ENCODE peak calls at places on chromosomes 2 and 18, in four cellular contexts. One of them, this sample, is unnamed.

GRCh38 chr2:226423498-226423960 is 376.1 kb downstream of the IRS1 start:
- DNase-seq in KBM-7: peak; percentile 86
- DNase-seq in HTR-8/SVneo: no peak
- DNase-seq in activated T-helper 1 cell treated with anti-CD3 and anti-CD28 coated beads, Interleukin-2, amount 50 U/mL, for 16 hours: peak; percentile 0
- DNase-seq in this sample: peak; percentile 44

GRCh38 chr18:51668632-51669031 is 471.2 kb upstream of the MEX3C start:
- DNase-seq in activated T-helper 1 cell treated with anti-CD3 and anti-CD28 coated beads, Interleukin-2, amount 50 U/mL, for 16 hours: no peak
- DNase-seq in HTR-8/SVneo: no peak
- DNase-seq in KBM-7: no peak
- DNase-seq in this sample: no peak

GRCh38 chr18:79393181-79393598 is 2.5 kb upstream of the NFATC1 start:
- DNase-seq in HTR-8/SVneo: no peak
- DNase-seq in KBM-7: peak; percentile 33
- DNase-seq in activated T-helper 1 cell treated with anti-CD3 and anti-CD28 coated beads, Interleukin-2, amount 50 U/mL, for 16 hours: no peak
- DNase-seq in this sample: peak; percentile 55

GRCh38 chr2:102892693-102893290 is 131.0 kb downstream of the TMEM182 start:
- DNase-seq in KBM-7: no peak
- DNase-seq in HTR-8/SVneo: no peak
- DNase-seq in activated T-helper 1 cell treated with anti-CD3 and anti-CD28 coated beads, Interleukin-2, amount 50 U/mL, for 16 hours: no peak
- DNase-seq in this sample: no peak

GRCh38 chr2:145682536-145683157 is 1162.7 kb upstream of the ZEB2 start:
- DNase-seq in KBM-7: no peak
- DNase-seq in HTR-8/SVneo: no peak
- DNase-seq in activated T-helper 1 cell treated with anti-CD3 and anti-CD28 coated beads, Interleukin-2, amount 50 U/mL, for 16 hours: no peak
- DNase-seq in this sample: no peak

GRCh38 chr2:121210691-121211090 is 74.3 kb downstream of the TFCP2L1 start:
- DNase-seq in KBM-7: no peak
- DNase-seq in activated T-helper 1 cell treated with anti-CD3 and anti-CD28 coated beads, Interleukin-2, amount 50 U/mL, for 16 hours: no peak
- DNase-seq in HTR-8/SVneo: no peak
- DNase-seq in this sample: no peak

GRCh38 chr2:112293636-112294401 is 18.4 kb downstream of the ZC3H6 start:
- DNase-seq in KBM-7: no peak
- DNase-seq in activated T-helper 1 cell treated with anti-CD3 and anti-CD28 coated beads, Interleukin-2, amount 50 U/mL, for 16 hours: no peak
- DNase-seq in HTR-8/SVneo: no peak
- DNase-seq in this sample: no peak

GRCh38 chr18:21112140-21112473 is 494 bp upstream of the ROCK1 start:
- DNase-seq in activated T-helper 1 cell treated with anti-CD3 and anti-CD28 coated beads, Interleukin-2, amount 50 U/mL, for 16 hours: no peak
- DNase-seq in HTR-8/SVneo: no peak
- DNase-seq in KBM-7: no peak
- DNase-seq in this sample: no peak

GRCh38 chr2:204060896-204061640 is 124.5 kb downstream of the ICOS start:
- DNase-seq in activated T-helper 1 cell treated with anti-CD3 and anti-CD28 coated beads, Interleukin-2, amount 50 U/mL, for 16 hours: no peak
- DNase-seq in KBM-7: no peak
- DNase-seq in HTR-8/SVneo: no peak
- DNase-seq in this sample: no peak

GRCh38 chr2:238165288-238165921 is 6.6 kb downstream of the ERFE start:
- DNase-seq in KBM-7: no peak
- DNase-seq in HTR-8/SVneo: no peak
- DNase-seq in activated T-helper 1 cell treated with anti-CD3 and anti-CD28 coated beads, Interleukin-2, amount 50 U/mL, for 16 hours: no peak
- DNase-seq in this sample: no peak

GRCh38 chr2:163659224-163659623 is 76.6 kb downstream of the FIGN start:
- DNase-seq in HTR-8/SVneo: no peak
- DNase-seq in KBM-7: no peak
- DNase-seq in activated T-helper 1 cell treated with anti-CD3 and anti-CD28 coated beads, Interleukin-2, amount 50 U/mL, for 16 hours: no peak
- DNase-seq in this sample: no peak

GRCh38 chr2:111919794-111920608 is 21.6 kb downstream of the MERTK start:
- DNase-seq in activated T-helper 1 cell treated with anti-CD3 and anti-CD28 coated beads, Interleukin-2, amount 50 U/mL, for 16 hours: no peak
- DNase-seq in KBM-7: no peak
- DNase-seq in HTR-8/SVneo: no peak
- DNase-seq in this sample: no peak

GRCh38 chr2:170086117-170086688 is 91.7 kb upstream of the MYO3B start:
- DNase-seq in HTR-8/SVneo: no peak
- DNase-seq in activated T-helper 1 cell treated with anti-CD3 and anti-CD28 coated beads, Interleukin-2, amount 50 U/mL, for 16 hours: no peak
- DNase-seq in KBM-7: no peak
- DNase-seq in this sample: no peak

GRCh38 chr2:160394153-160394552 is 99.5 kb downstream of the RBMS1 start:
- DNase-seq in HTR-8/SVneo: no peak
- DNase-seq in activated T-helper 1 cell treated with anti-CD3 and anti-CD28 coated beads, Interleukin-2, amount 50 U/mL, for 16 hours: no peak
- DNase-seq in KBM-7: peak; percentile 69
- DNase-seq in this sample: no peak

GRCh38 chr2:236085647-236086046 is 82.5 kb downstream of the GBX2 start:
- DNase-seq in HTR-8/SVneo: no peak
- DNase-seq in KBM-7: no peak
- DNase-seq in activated T-helper 1 cell treated with anti-CD3 and anti-CD28 coated beads, Interleukin-2, amount 50 U/mL, for 16 hours: no peak
- DNase-seq in this sample: no peak

GRCh38 chr2:27378096-27378808 is 2.3 kb downstream of the ZNF513 start:
- DNase-seq in HTR-8/SVneo: no peak
- DNase-seq in KBM-7: no peak
- DNase-seq in activated T-helper 1 cell treated with anti-CD3 and anti-CD28 coated beads, Interleukin-2, amount 50 U/mL, for 16 hours: no peak
- DNase-seq in this sample: no peak

GRCh38 chr2:127128508-127128907 is 21.6 kb upstream of the BIN1 start:
- DNase-seq in KBM-7: peak; percentile 59
- DNase-seq in HTR-8/SVneo: no peak
- DNase-seq in activated T-helper 1 cell treated with anti-CD3 and anti-CD28 coated beads, Interleukin-2, amount 50 U/mL, for 16 hours: no peak
- DNase-seq in this sample: peak; percentile 93

GRCh38 chr2:86072271-86072858 is 33.3 kb downstream of the POLR1A start:
- DNase-seq in activated T-helper 1 cell treated with anti-CD3 and anti-CD28 coated beads, Interleukin-2, amount 50 U/mL, for 16 hours: no peak
- DNase-seq in HTR-8/SVneo: no peak
- DNase-seq in KBM-7: peak; percentile 55
- DNase-seq in this sample: peak; percentile 78